ENCODE peak calls at places on chromosome 11, in five cellular contexts. One of them, this sample, is unnamed.

GRCh38 chr11:64759722-64760719 is at the start of gene PYGM:
- DNase-seq in GM23338: peak; percentile 86
- DNase-seq in WTC11: peak; percentile 84
- DNase-seq in K562: peak; percentile 36
- DNase-seq in GM12878: no peak
- DNase-seq in this sample: peak; percentile 77

GRCh38 chr11:79439893-79440450 is 858 bp downstream of the TENM4 start:
- DNase-seq in GM23338: peak; percentile 65
- DNase-seq in WTC11: peak; percentile 46
- DNase-seq in K562: no peak
- DNase-seq in GM12878: no peak
- DNase-seq in this sample: peak; percentile 82

GRCh38 chr11:111561801-111562325 is 21.3 kb downstream of the LAYN start:
- DNase-seq in GM23338: peak; percentile 67
- DNase-seq in WTC11: no peak
- DNase-seq in K562: no peak
- DNase-seq in GM12878: no peak
- DNase-seq in this sample: peak; percentile 29

GRCh38 chr11:44006882-44007495 is 40.8 kb upstream of the ACCSL start:
- DNase-seq in GM23338: no peak
- DNase-seq in WTC11: no peak
- DNase-seq in K562: no peak
- DNase-seq in GM12878: no peak
- DNase-seq in this sample: peak; percentile 35

GRCh38 chr11:100991541-100991940 is 138.1 kb downstream of the PGR start:
- DNase-seq in GM23338: no peak
- DNase-seq in WTC11: no peak
- DNase-seq in K562: no peak
- DNase-seq in GM12878: no peak
- DNase-seq in this sample: no peak

GRCh38 chr11:8023831-8024555 is 36.9 kb downstream of the EIF3F start:
- DNase-seq in GM23338: no peak
- DNase-seq in WTC11: no peak
- DNase-seq in K562: no peak
- DNase-seq in GM12878: no peak
- DNase-seq in this sample: peak; percentile 11

GRCh38 chr11:128039140-128040021 is 548.0 kb downstream of the ETS1 start:
- DNase-seq in GM23338: no peak
- DNase-seq in WTC11: no peak
- DNase-seq in K562: no peak
- DNase-seq in GM12878: no peak
- DNase-seq in this sample: no peak

GRCh38 chr11:12801976-12802375 is 127.8 kb downstream of the TEAD1 start:
- DNase-seq in GM23338: no peak
- DNase-seq in WTC11: no peak
- DNase-seq in K562: no peak
- DNase-seq in GM12878: no peak
- DNase-seq in this sample: no peak

GRCh38 chr11:76654310-76654851 is 16.2 kb downstream of the LRRC32 start:
- DNase-seq in GM23338: no peak
- DNase-seq in WTC11: peak; percentile 2
- DNase-seq in K562: peak; percentile 78
- DNase-seq in GM12878: no peak
- DNase-seq in this sample: no peak

GRCh38 chr11:47148903-47149535 is 27.7 kb downstream of the ARFGAP2 start:
- DNase-seq in GM23338: no peak
- DNase-seq in WTC11: no peak
- DNase-seq in K562: no peak
- DNase-seq in GM12878: no peak
- DNase-seq in this sample: no peak

GRCh38 chr11:57131080-57131790 is 50.5 kb upstream of the LRRC55 start:
- DNase-seq in GM23338: peak; percentile 82
- DNase-seq in WTC11: peak; percentile 79
- DNase-seq in K562: peak; percentile 68
- DNase-seq in GM12878: no peak
- DNase-seq in this sample: peak; percentile 38

GRCh38 chr11:63768232-63769043 is at the start of gene ZFTA:
- DNase-seq in GM23338: peak; percentile 94
- DNase-seq in WTC11: peak; percentile 75
- DNase-seq in K562: peak; percentile 72
- DNase-seq in GM12878: no peak
- DNase-seq in this sample: no peak

GRCh38 chr11:14687456-14687855 is 43.9 kb downstream of the PDE3B start:
- DNase-seq in GM23338: no peak
- DNase-seq in WTC11: no peak
- DNase-seq in K562: no peak
- DNase-seq in GM12878: no peak
- DNase-seq in this sample: no peak

GRCh38 chr11:91749231-91749630 is 475.4 kb upstream of the FAT3 start:
- DNase-seq in GM23338: no peak
- DNase-seq in WTC11: no peak
- DNase-seq in K562: no peak
- DNase-seq in GM12878: no peak
- DNase-seq in this sample: no peak

GRCh38 chr11:1532606-1533341 is 39.3 kb downstream of the DUSP8 start:
- DNase-seq in GM23338: no peak
- DNase-seq in WTC11: no peak
- DNase-seq in K562: no peak
- DNase-seq in GM12878: no peak
- DNase-seq in this sample: no peak

GRCh38 chr11:129573161-129573560 is 197.5 kb downstream of the BARX2 start:
- DNase-seq in GM23338: no peak
- DNase-seq in WTC11: no peak
- DNase-seq in K562: no peak
- DNase-seq in GM12878: no peak
- DNase-seq in this sample: no peak

GRCh38 chr11:86511086-86511551 is 136.4 kb downstream of the CCDC81 start:
- DNase-seq in GM23338: no peak
- DNase-seq in WTC11: no peak
- DNase-seq in K562: no peak
- DNase-seq in GM12878: peak; percentile 27
- DNase-seq in this sample: no peak

GRCh38 chr11:65633390-65634139 is 4.3 kb upstream of the SIPA1 start:
- DNase-seq in GM23338: no peak
- DNase-seq in WTC11: no peak
- DNase-seq in K562: no peak
- DNase-seq in GM12878: no peak
- DNase-seq in this sample: no peak

GRCh38 chr11:5891216-5891800 is 1.7 kb upstream of the OR52E5 start:
- DNase-seq in GM23338: peak; percentile 36
- DNase-seq in WTC11: no peak
- DNase-seq in K562: peak; percentile 20
- DNase-seq in GM12878: peak; percentile 0
- DNase-seq in this sample: no peak

DNA sequence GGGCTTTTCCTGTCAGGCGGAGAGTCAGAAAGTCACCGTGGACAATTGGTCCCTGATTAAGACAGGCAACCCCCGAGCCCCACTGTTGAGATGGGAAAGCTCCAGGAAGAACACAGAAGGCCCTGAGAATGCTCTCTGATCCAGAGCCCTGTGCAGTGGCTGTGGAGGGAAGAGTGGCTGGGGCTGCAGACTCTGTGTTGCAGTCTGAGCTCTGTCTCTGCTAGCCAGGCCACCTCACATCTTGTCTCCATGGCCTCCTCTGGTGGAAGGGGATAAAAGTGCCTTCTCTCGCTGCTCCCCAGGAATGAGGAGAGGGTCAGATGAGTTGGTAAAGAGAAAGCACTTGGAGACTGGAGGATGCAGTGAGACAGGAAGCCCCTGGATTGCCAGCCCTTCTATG is 141.2 kb downstream of the CEP164 start:
- DNase-seq in GM23338: peak; percentile 44
- DNase-seq in WTC11: peak; percentile 33
- DNase-seq in K562: peak; percentile 11
- DNase-seq in GM12878: no peak
- DNase-seq in this sample: no peak
- TF ChIP-seq CREB1 in GM23338: no peak
- TF ChIP-seq CREB1 in WTC11: no peak
- TF ChIP-seq CREB1 in K562: no peak
- TF ChIP-seq CREB1 in GM12878: no peak
- TF ChIP-seq CREB1 in this sample: no peak

GRCh38 chr11:62069374-62069773 is 54.4 kb upstream of the INCENP start:
- DNase-seq in GM23338: no peak
- DNase-seq in WTC11: no peak
- DNase-seq in K562: no peak
- DNase-seq in GM12878: no peak
- DNase-seq in this sample: no peak
- TF ChIP-seq CREB1 in GM23338: no peak
- TF ChIP-seq CREB1 in WTC11: no peak
- TF ChIP-seq CREB1 in K562: no peak
- TF ChIP-seq CREB1 in GM12878: no peak
- TF ChIP-seq CREB1 in this sample: no peak

GRCh38 chr11:114413958-114414357 is 13.5 kb downstream of the RBM7 start:
- DNase-seq in GM23338: peak; percentile 36
- DNase-seq in WTC11: no peak
- DNase-seq in K562: no peak
- DNase-seq in GM12878: no peak
- DNase-seq in this sample: no peak
- TF ChIP-seq CREB1 in GM23338: no peak
- TF ChIP-seq CREB1 in WTC11: no peak
- TF ChIP-seq CREB1 in K562: no peak
- TF ChIP-seq CREB1 in GM12878: no peak
- TF ChIP-seq CREB1 in this sample: no peak

GRCh38 chr11:48207881-48208280 is 8.7 kb upstream of the OR4B1 start:
- DNase-seq in GM23338: no peak
- DNase-seq in WTC11: no peak
- DNase-seq in K562: no peak
- DNase-seq in GM12878: no peak
- DNase-seq in this sample: no peak

GRCh38 chr11:48210052-48210451 is 6.6 kb upstream of the OR4B1 start:
- DNase-seq in GM23338: peak; percentile 1
- DNase-seq in WTC11: no peak
- DNase-seq in K562: peak; percentile 11
- DNase-seq in GM12878: no peak
- DNase-seq in this sample: no peak
- TF ChIP-seq CREB1 in GM23338: no peak
- TF ChIP-seq CREB1 in WTC11: no peak
- TF ChIP-seq CREB1 in K562: no peak
- TF ChIP-seq CREB1 in GM12878: no peak
- TF ChIP-seq CREB1 in this sample: no peak

GRCh38 chr11:45027312-45027711 is 76.6 kb upstream of the TP53I11 start:
- DNase-seq in GM23338: no peak
- DNase-seq in WTC11: no peak
- DNase-seq in K562: no peak
- DNase-seq in GM12878: no peak
- DNase-seq in this sample: no peak

GRCh38 chr11:45024357-45024756 is 73.7 kb upstream of the TP53I11 start:
- DNase-seq in GM23338: no peak
- DNase-seq in WTC11: no peak
- DNase-seq in K562: no peak
- DNase-seq in GM12878: no peak
- DNase-seq in this sample: no peak

GRCh38 chr11:45024846-45025623 is 74.4 kb upstream of the TP53I11 start:
- DNase-seq in GM23338: no peak
- DNase-seq in WTC11: no peak
- DNase-seq in K562: no peak
- DNase-seq in GM12878: no peak
- DNase-seq in this sample: no peak

GRCh38 chr11:45026835-45027234 is 76.2 kb upstream of the TP53I11 start:
- DNase-seq in GM23338: no peak
- DNase-seq in WTC11: no peak
- DNase-seq in K562: no peak
- DNase-seq in GM12878: no peak
- DNase-seq in this sample: no peak

GRCh38 chr11:45025716-45026492 is 75.2 kb upstream of the TP53I11 start:
- DNase-seq in GM23338: peak; percentile 38
- DNase-seq in WTC11: no peak
- DNase-seq in K562: no peak
- DNase-seq in GM12878: no peak
- DNase-seq in this sample: no peak
- TF ChIP-seq CREB1 in GM23338: no peak
- TF ChIP-seq CREB1 in WTC11: no peak
- TF ChIP-seq CREB1 in K562: no peak
- TF ChIP-seq CREB1 in GM12878: no peak
- TF ChIP-seq CREB1 in this sample: no peak

DNA sequence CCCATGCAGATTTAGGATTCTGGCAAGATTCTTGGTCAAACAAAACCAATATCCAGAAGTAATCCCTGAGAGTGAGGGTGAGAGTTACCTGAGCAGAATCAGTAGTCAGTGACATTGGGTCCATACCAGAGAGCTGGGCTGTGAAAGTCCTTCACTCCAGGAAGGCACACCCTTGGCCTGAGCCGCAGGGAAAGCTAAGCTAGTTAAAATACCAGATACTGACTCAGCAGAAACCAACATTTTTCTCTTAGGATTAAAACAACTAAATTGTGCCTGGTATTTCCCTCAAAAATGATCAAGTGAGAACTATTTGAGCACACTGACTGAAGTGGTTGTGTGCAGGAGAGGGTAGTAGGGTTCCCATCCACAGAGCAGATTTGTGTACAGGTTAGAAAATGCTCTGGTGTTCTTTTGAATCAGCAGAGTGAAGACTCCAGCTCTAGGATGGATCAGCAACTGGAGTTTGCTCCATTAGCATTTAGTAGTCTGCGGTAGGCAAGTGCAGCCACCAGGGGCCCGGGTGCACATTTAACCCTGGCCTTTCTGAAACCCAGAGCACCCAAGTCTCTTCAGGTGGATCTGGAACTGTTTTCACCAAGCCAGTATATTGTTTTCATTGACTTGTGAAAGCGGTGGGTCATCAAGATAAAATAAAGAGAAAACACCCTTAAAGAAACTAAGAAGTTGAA is 100.7 kb upstream of the CLPB start:
- DNase-seq in GM23338: peak; percentile 73
- DNase-seq in WTC11: peak; percentile 45
- DNase-seq in K562: no peak
- DNase-seq in GM12878: no peak
- DNase-seq in this sample: no peak
- TF ChIP-seq CREB1 in GM23338: no peak
- TF ChIP-seq CREB1 in WTC11: no peak
- TF ChIP-seq CREB1 in K562: no peak
- TF ChIP-seq CREB1 in GM12878: no peak
- TF ChIP-seq CREB1 in this sample: no peak

GRCh38 chr11:125251956-125252355 is 87.4 kb downstream of the PKNOX2 start:
- DNase-seq in GM23338: no peak
- DNase-seq in WTC11: no peak
- DNase-seq in K562: no peak
- DNase-seq in GM12878: no peak
- DNase-seq in this sample: no peak
- TF ChIP-seq CREB1 in GM23338: no peak
- TF ChIP-seq CREB1 in WTC11: no peak
- TF ChIP-seq CREB1 in K562: no peak
- TF ChIP-seq CREB1 in GM12878: no peak
- TF ChIP-seq CREB1 in this sample: no peak